ENCODE peak calls at places on chromosome 7, in seven cellular contexts. N is tibial nerve, J is neural crest cell, A is body of pancreas, K is fibroblast of villous mesenchyme, Q is cardiac muscle cell, U is cardiac fibroblast. L is an unnamed sample.
A peak's percentile ranks its signal among the peaks of the same experiment; 100 is the strongest.

GRCh38 chr7:150831851-150832250 is 20.5 kb upstream of the AOC1 start:
- DNase-seq in N (no peak), J (no peak), A (no peak), K (no peak), Q (no peak), U (no peak), L (no peak)

GRCh38 chr7:122136639-122137253 is 7.3 kb downstream of the AASS start:
- DNase-seq in N (no peak), J (no peak), A (no peak), K (peak; percentile 67), Q (no peak), U (peak; percentile 50), L (no peak)

GRCh38 chr7:131927770-131928169 is 371.3 kb upstream of the PODXL start:
- DNase-seq in N (no peak), J (no peak), A (no peak), K (no peak), Q (no peak), U (no peak), L (no peak)

GRCh38 chr7:98836811-98837631 is 32.8 kb downstream of the TMEM130 start:
- DNase-seq in N (no peak), J (peak; percentile 52), A (peak; percentile 37), K (peak; percentile 19), Q (peak; percentile 64), U (peak; percentile 33), L (peak; percentile 59)

GRCh38 chr7:155951554-155952158 is 139.4 kb upstream of the SHH start:
- DNase-seq in N (no peak), J (no peak), A (peak; percentile 77), K (peak; percentile 25), Q (no peak), U (peak; percentile 59), L (no peak)

GRCh38 chr7:7681191-7681935 is 37.0 kb downstream of the RPA3 start:
- DNase-seq in N (peak; percentile 92), J (no peak), A (peak; percentile 74), K (peak; percentile 74), Q (peak; percentile 61), U (peak; percentile 82), L (peak; percentile 22)

GRCh38 chr7:128164061-128164954 is 76.8 kb upstream of the LEP start:
- DNase-seq in N (no peak), J (no peak), A (peak; percentile 33), K (peak; percentile 14), Q (no peak), U (peak; percentile 78), L (no peak)

GRCh38 chr7:93044147-93044810 is 73.5 kb downstream of the SAMD9 start:
- DNase-seq in N (no peak), J (no peak), A (no peak), K (no peak), Q (no peak), U (peak; percentile 59), L (no peak)

GRCh38 chr7:50068850-50069551 is 24.0 kb downstream of the ZPBP start:
- DNase-seq in N (no peak), J (no peak), A (peak; percentile 74), K (no peak), Q (no peak), U (peak; percentile 65), L (no peak)

GRCh38 chr7:108442039-108442568 is 14.1 kb downstream of the NRCAM start:
- DNase-seq in N (no peak), J (no peak), A (no peak), K (no peak), Q (no peak), U (no peak), L (no peak)

GRCh38 chr7:134726581-134726980 is 52.9 kb upstream of the CALD1 start:
- DNase-seq in N (no peak), J (no peak), A (no peak), K (peak; percentile 58), Q (no peak), U (no peak), L (no peak)

GRCh38 chr7:134727711-134728110 is 51.7 kb upstream of the CALD1 start:
- DNase-seq in N (no peak), J (no peak), A (no peak), K (no peak), Q (no peak), U (no peak), L (no peak)

GRCh38 chr7:134722786-134723322 is 56.6 kb upstream of the CALD1 start:
- DNase-seq in N (no peak), J (no peak), A (no peak), K (peak; percentile 42), Q (no peak), U (no peak), L (no peak)

GRCh38 chr7:134723904-134724303 is 55.5 kb upstream of the CALD1 start:
- DNase-seq in N (no peak), J (no peak), A (no peak), K (peak; percentile 36), Q (no peak), U (no peak), L (no peak)

GRCh38 chr7:134724606-134725005 is 54.8 kb upstream of the CALD1 start:
- DNase-seq in N (no peak), J (no peak), A (no peak), K (peak; percentile 75), Q (no peak), U (peak; percentile 82), L (peak; percentile 32)
- TF ChIP-seq CTCF in N (peak; percentile 24), J (peak; percentile 46), A (peak; percentile 14), K (peak; percentile 78), Q (peak; percentile 76), U (peak; percentile 82), L (peak; percentile 45)

DNA sequence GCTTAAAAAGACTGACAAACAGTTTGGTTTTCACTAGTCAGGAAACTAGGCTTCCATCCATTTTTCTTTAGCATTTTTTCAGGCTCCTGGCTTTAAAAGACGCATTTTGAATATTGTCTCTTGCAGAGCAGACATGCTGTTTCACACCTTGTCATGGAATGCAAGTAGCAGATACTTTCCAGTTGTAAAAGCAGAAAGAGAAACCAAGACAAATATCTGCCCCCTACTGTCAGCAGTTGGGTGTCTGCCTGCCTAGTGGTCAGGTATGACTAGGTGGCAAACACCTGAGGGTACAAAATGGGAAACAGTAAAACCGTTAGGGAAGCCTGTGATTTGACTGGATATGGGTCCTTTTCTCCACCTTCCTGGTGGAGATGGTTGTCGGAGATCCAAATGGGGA is 139.8 kb downstream of the CCDC71L start:
- DNase-seq in N (no peak), J (no peak), A (no peak), K (no peak), Q (no peak), U (no peak), L (peak; percentile 15)
- TF ChIP-seq CTCF in N (no peak), J (no peak), A (peak; percentile 10), K (no peak), Q (no peak), U (no peak), L (no peak)

GRCh38 chr7:66119502-66119901 is 4.9 kb downstream of the CRCP start:
- DNase-seq in N (no peak), J (no peak), A (no peak), K (no peak), Q (no peak), U (no peak), L (no peak)

GRCh38 chr7:66110861-66111260 is 3.8 kb upstream of the CRCP start:
- DNase-seq in N (no peak), J (no peak), A (no peak), K (peak; percentile 65), Q (no peak), U (peak; percentile 98), L (no peak)

GRCh38 chr7:66118603-66119002 is 4.0 kb downstream of the CRCP start:
- DNase-seq in N (no peak), J (no peak), A (no peak), K (no peak), Q (no peak), U (no peak), L (no peak)

DNA sequence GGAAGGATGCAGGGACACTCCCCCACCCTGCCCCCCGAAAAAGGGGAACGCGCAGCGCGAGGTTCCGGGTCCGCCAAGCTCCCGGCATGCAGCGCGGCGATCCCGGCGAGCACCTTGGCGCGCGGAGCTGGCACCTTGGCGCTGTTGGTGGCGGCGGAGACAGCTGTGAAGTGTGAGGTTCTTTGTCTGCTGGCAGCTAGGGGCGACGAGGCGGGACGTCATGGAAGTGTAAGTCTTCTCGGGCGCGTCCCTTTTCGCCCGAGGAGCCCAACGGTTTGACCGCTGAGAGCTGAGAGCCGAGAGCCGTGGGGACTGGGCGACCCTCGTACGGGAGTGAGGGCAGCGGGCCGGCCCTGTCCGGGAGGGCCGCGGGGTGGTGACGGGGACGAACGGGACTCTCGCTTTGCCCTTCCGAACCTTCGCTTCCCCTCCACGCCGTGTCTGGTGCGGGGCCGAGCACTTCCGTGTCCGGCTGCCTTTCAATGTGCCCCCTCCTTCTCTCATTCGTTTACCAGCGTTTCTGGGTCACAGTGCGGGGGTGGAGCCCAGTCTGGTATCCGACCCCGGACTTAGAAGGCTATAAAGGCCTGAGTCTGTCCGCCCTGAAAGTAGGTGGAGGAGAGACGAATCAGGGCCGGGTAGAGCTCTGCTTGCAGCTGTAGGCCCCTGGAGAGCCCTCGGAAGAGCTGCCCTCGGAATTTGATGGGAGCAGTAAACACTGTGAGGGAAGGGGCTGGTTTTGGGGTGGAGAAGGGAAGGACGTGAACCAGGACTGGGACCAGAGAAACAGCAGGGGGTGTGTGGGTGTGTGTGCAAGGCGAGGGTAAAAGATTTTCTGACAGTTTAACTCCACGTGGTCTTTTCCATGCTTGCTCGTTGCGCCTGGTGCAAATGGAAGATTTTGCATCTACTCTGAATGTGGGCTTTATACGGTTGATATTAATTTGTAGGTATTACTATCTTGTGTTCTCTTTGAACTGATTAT is at the start of gene CRCP:
- DNase-seq in N (peak; percentile 65), J (peak; percentile 65), A (peak; percentile 84), K (peak; percentile 87), Q (peak; percentile 85), U (peak; percentile 79), L (peak; percentile 92)
- TF ChIP-seq CTCF in N (no peak), J (peak; percentile 53), A (peak; percentile 23), K (peak; percentile 53), Q (peak; percentile 58), U (peak; percentile 57), L (peak; percentile 11)

GRCh38 chr7:42406358-42406757 is 169.3 kb upstream of the GLI3 start:
- DNase-seq in N (no peak), J (no peak), A (no peak), K (no peak), Q (no peak), U (no peak), L (no peak)
- TF ChIP-seq CTCF in N (no peak), J (no peak), A (no peak), K (no peak), Q (no peak), U (no peak), L (no peak)

DNA sequence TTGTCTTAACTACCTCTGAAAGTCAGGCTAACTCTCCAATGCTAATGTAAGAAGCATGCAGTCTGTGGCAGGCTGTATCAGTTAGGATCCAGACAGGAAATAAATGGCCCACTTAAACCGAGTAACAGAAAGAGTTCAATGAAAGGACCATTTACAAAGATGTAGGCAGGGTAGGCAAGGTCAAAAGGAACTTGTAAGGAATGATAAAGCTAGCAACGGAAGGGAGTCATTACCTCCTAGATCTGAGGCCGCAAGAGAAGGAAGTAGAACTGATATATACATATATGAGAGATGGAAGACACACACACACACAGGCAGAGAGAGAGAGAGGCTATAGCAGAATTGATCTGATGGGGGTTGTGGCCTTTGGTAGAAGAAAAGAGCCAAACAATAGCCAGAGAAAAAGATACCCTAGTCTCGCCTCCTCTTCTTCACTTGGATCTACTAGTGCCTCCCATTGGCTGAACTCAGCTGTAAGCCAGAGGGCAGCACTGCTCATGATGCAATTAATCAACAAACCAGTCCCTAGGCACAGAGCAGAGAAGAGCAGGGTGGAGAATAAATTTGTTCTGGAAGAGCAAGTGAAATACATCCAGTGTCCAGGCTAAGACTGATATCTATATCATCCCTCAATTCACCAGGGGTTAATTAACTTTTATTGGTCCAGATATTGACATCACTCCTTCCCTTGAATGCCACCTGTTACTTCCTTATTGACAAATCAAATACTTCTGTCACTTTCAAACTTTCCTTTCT is 91.2 kb downstream of the LSMEM1 start:
- DNase-seq in N (no peak), J (no peak), A (no peak), K (no peak), Q (no peak), U (no peak), L (no peak)
- TF ChIP-seq CTCF in N (no peak), J (no peak), A (no peak), K (peak; percentile 15), Q (no peak), U (no peak), L (peak; percentile 22)